ENCODE peak calls at places on chromosome 13, in six cellular contexts. U is H1, A is HCT116, D is HepG2, S is K562, W is GM12878. M is an unnamed sample.

GRCh38 chr13:29513981-29514719 is 81.3 kb downstream of the SLC7A1 start:
- DNase-seq in W (no peak), D (no peak), U (no peak), A (no peak), S (no peak), M (no peak)

GRCh38 chr13:46475586-46475991 is 77.4 kb upstream of the LRCH1 start:
- DNase-seq in W (no peak), U (no peak), S (no peak), D (no peak), A (no peak), M (no peak)

GRCh38 chr13:51339952-51340732 is 651 bp downstream of the SERPINE3 start:
- DNase-seq in U (no peak), W (no peak), D (no peak), A (no peak), S (no peak), M (no peak)

GRCh38 chr13:70339738-70340137 is 231.5 kb upstream of the KLHL1 start:
- DNase-seq in U (peak), W (no peak), A (peak), D (peak), S (no peak), M (peak)

GRCh38 chr13:80133631-80134083 is 207.3 kb downstream of the SPRY2 start:
- DNase-seq in S (no peak), D (no peak), A (no peak), U (no peak), W (no peak), M (no peak)

GRCh38 chr13:109761695-109762094 is 24.7 kb downstream of the IRS2 start:
- DNase-seq in D (no peak), S (no peak), U (no peak), W (no peak), A (no peak), M (no peak)

GRCh38 chr13:57624565-57625435 is 6.7 kb upstream of the PCDH17 start:
- DNase-seq in U (no peak), W (no peak), D (peak), A (no peak), S (peak), M (no peak)

GRCh38 chr13:88000239-88000638 is 329.1 kb downstream of the SLITRK5 start:
- DNase-seq in S (no peak), W (no peak), A (no peak), U (no peak), D (no peak), M (no peak)

GRCh38 chr13:101384929-101385328 is 31.4 kb downstream of the NALCN start:
- DNase-seq in S (no peak), U (no peak), D (no peak), W (no peak), A (no peak), M (no peak)

GRCh38 chr13:113489171-113489548 is 1.4 kb downstream of the DCUN1D2 start:
- DNase-seq in S (no peak), D (peak), W (no peak), U (no peak), A (no peak), M (no peak)

GRCh38 chr13:91144054-91144453 is 203.4 kb upstream of the MIR17HG start:
- DNase-seq in U (no peak), A (no peak), S (no peak), D (no peak), W (no peak), M (no peak)

GRCh38 chr13:114077121-114077937 is 55.1 kb downstream of the RASA3 start:
- DNase-seq in S (no peak), A (no peak), D (no peak), U (no peak), W (no peak), M (no peak)

GRCh38 chr13:80022146-80022545 is 318.8 kb downstream of the SPRY2 start:
- DNase-seq in D (no peak), S (no peak), U (no peak), W (no peak), A (no peak), M (no peak)

GRCh38 chr13:110433014-110433413 is 125.9 kb downstream of the COL4A2 start:
- DNase-seq in U (no peak), A (no peak), S (no peak), W (no peak), D (no peak), M (no peak)

GRCh38 chr13:26785845-26786630 is 25.5 kb upstream of the GPR12 start:
- DNase-seq in A (no peak), U (no peak), S (no peak), W (no peak), D (no peak), M (no peak)

GRCh38 chr13:67651908-67652307 is 421.8 kb upstream of the PCDH9 start:
- DNase-seq in D (no peak), W (no peak), A (no peak), S (no peak), U (no peak), M (no peak)

GRCh38 chr13:84481958-84482357 is 599.7 kb upstream of the SLITRK1 start:
- DNase-seq in S (no peak), W (no peak), A (no peak), D (no peak), U (no peak), M (no peak)

GRCh38 chr13:43816401-43816889 is 29.7 kb upstream of the ENOX1 start:
- DNase-seq in U (no peak), D (no peak), A (no peak), W (no peak), S (no peak), M (no peak)

GRCh38 chr13:43815204-43815603 is 28.4 kb upstream of the ENOX1 start:
- DNase-seq in A (no peak), U (no peak), W (no peak), S (no peak), D (no peak), M (no peak)
- TF ChIP-seq ZNF274 in A (no peak), U (no peak), W (no peak), S (no peak), D (no peak), M (no peak)

GRCh38 chr13:40186041-40186440 is 480.4 kb downstream of the FOXO1 start:
- DNase-seq in S (no peak), W (no peak), U (no peak), A (no peak), D (no peak), M (no peak)
- H3K4me3 ChIP-seq in S (no peak), W (no peak), U (no peak), A (no peak), D (no peak), M (no peak)

GRCh38 chr13:43021926-43022670 is 1.3 kb upstream of the DNAJC15 start:
- DNase-seq in A (no peak), U (no peak), S (no peak), D (no peak), W (no peak), M (no peak)
- TF ChIP-seq ZNF274 in A (no peak), U (no peak), S (no peak), D (no peak), W (no peak), M (no peak)

DNA sequence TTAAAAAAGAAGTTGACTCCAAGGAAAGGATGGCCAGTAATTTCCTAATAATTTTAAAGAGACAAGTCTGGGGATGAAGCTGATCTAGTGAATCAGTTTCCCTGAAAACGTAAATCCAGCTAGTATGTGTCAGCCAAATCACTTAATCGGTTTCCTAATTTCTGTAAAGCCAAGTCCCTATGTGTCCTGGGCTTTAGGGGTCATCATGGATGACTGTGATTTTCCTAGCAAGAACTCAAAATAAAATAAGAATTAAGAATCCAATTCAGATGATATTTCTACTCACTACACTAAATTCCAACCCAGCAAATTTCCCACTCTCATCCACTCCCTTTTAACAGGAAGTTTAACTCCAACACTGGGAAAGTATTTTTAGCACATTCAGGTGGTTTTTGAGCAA is 35.8 kb downstream of the ELF1 start:
- DNase-seq in A (no peak), U (no peak), D (no peak), W (no peak), S (no peak), M (no peak)
- H3K4me3 ChIP-seq in A (no peak), U (no peak), D (no peak), W (peak), S (no peak), M (no peak)

DNA sequence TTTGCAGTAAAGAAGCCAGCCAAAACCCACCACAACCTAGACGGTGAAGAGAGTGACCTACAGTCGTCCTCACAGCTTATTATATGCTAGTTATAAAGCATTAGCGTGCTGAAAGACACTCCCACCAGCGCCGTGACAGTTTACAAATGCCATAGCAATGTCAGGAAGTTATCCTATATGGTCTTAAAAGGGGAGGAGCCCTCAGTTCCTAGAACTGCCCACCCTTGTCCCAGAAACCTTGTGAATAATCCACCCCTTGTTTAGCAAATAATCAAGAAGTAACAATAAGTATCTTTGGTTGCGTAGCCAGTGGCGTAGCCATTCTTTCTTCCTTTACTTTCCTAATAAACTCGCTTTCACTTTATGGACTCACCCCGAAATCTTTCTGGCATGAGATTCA is 227.9 kb upstream of the ARGLU1 start:
- DNase-seq in U (no peak), S (no peak), W (no peak), D (no peak), A (no peak), M (no peak)
- TF ChIP-seq ZNF274 in U (no peak), S (no peak), W (no peak), D (no peak), A (no peak), M (no peak)

GRCh38 chr13:99996177-99996705 is 14.7 kb downstream of the ZIC2 start:
- DNase-seq in W (no peak), U (no peak), D (no peak), A (no peak), S (no peak), M (no peak)
- H3K4me3 ChIP-seq in W (no peak), U (peak), D (no peak), A (no peak), S (no peak), M (no peak)

M was measured in NT2/D1.